ENCODE peak calls at places on chromosomes 6 and 20, in six cellular contexts. One of them, this sample, is unnamed. For H3K4me1, the result is how much of the 10 kb centered on the place peaks cover.

GRCh38 chr6:31559958-31560696 is 12.0 kb upstream of the LTA start:
- ATAC-seq in GM12878: peak
- ATAC-seq in upper lobe of left lung: peak
- ATAC-seq in HepG2: peak
- ATAC-seq in HCT116: peak
- ATAC-seq in K562: peak
- ATAC-seq in this sample: peak

GRCh38 chr6:125002090-125002741 is 40.0 kb downstream of the RNF217 start:
- ATAC-seq in GM12878: no peak
- ATAC-seq in upper lobe of left lung: peak
- ATAC-seq in HepG2: no peak
- ATAC-seq in HCT116: no peak
- ATAC-seq in K562: peak
- ATAC-seq in this sample: no peak

GRCh38 chr6:7542065-7542877 is 800 bp downstream of the DSP start:
- ATAC-seq in GM12878: peak
- ATAC-seq in upper lobe of left lung: peak
- ATAC-seq in HepG2: peak
- ATAC-seq in HCT116: peak
- ATAC-seq in K562: no peak
- ATAC-seq in this sample: peak

GRCh38 chr6:46891396-46891795 is 30.3 kb downstream of the ADGRF5 start:
- ATAC-seq in GM12878: no peak
- ATAC-seq in upper lobe of left lung: no peak
- ATAC-seq in HepG2: no peak
- ATAC-seq in HCT116: no peak
- ATAC-seq in K562: no peak
- ATAC-seq in this sample: no peak

GRCh38 chr6:149136913-149137286 is 180.6 kb upstream of the TAB2 start:
- ATAC-seq in GM12878: no peak
- ATAC-seq in upper lobe of left lung: no peak
- ATAC-seq in HepG2: peak
- ATAC-seq in HCT116: no peak
- ATAC-seq in K562: no peak
- ATAC-seq in this sample: no peak

GRCh38 chr20:53427951-53428350 is 165.7 kb downstream of the ZNF217 start:
- ATAC-seq in GM12878: no peak
- ATAC-seq in upper lobe of left lung: no peak
- ATAC-seq in HepG2: no peak
- ATAC-seq in HCT116: no peak
- ATAC-seq in K562: no peak
- ATAC-seq in this sample: no peak

GRCh38 chr6:136365781-136366354 is 76.2 kb upstream of the BCLAF1 start:
- ATAC-seq in GM12878: peak
- ATAC-seq in upper lobe of left lung: peak
- ATAC-seq in HepG2: no peak
- ATAC-seq in HCT116: no peak
- ATAC-seq in K562: no peak
- ATAC-seq in this sample: peak

GRCh38 chr20:62032606-62033368 is 32.9 kb downstream of the TAF4 start:
- ATAC-seq in GM12878: no peak
- ATAC-seq in upper lobe of left lung: peak
- ATAC-seq in HepG2: peak
- ATAC-seq in HCT116: no peak
- ATAC-seq in K562: peak
- ATAC-seq in this sample: no peak

GRCh38 chr20:44109951-44110361 is 77.0 kb downstream of the JPH2 start:
- ATAC-seq in GM12878: no peak
- ATAC-seq in upper lobe of left lung: no peak
- ATAC-seq in HepG2: peak
- ATAC-seq in HCT116: peak
- ATAC-seq in K562: peak
- ATAC-seq in this sample: no peak

GRCh38 chr6:148144917-148145521 is 197.6 kb upstream of the SASH1 start:
- ATAC-seq in GM12878: peak
- ATAC-seq in upper lobe of left lung: peak
- ATAC-seq in HepG2: peak
- ATAC-seq in HCT116: peak
- ATAC-seq in K562: peak
- ATAC-seq in this sample: no peak

GRCh38 chr6:103047567-103047966 is 1654.1 kb downstream of the GRIK2 start:
- ATAC-seq in GM12878: no peak
- ATAC-seq in upper lobe of left lung: no peak
- ATAC-seq in HepG2: no peak
- ATAC-seq in HCT116: no peak
- ATAC-seq in K562: no peak
- ATAC-seq in this sample: no peak

GRCh38 chr6:16374796-16375195 is 136.4 kb downstream of the GMPR start:
- ATAC-seq in GM12878: peak
- ATAC-seq in upper lobe of left lung: no peak
- ATAC-seq in HepG2: no peak
- ATAC-seq in HCT116: no peak
- ATAC-seq in K562: no peak
- ATAC-seq in this sample: no peak

GRCh38 chr6:79864421-79864820 is 82.9 kb downstream of the ELOVL4 start:
- ATAC-seq in GM12878: no peak
- ATAC-seq in upper lobe of left lung: no peak
- ATAC-seq in HepG2: no peak
- ATAC-seq in HCT116: no peak
- ATAC-seq in K562: no peak
- ATAC-seq in this sample: no peak

GRCh38 chr6:164227952-164228522 is 813.5 kb downstream of the QKI start:
- ATAC-seq in GM12878: no peak
- ATAC-seq in upper lobe of left lung: no peak
- ATAC-seq in HepG2: no peak
- ATAC-seq in HCT116: no peak
- ATAC-seq in K562: no peak
- ATAC-seq in this sample: no peak

GRCh38 chr6:45741437-45742166 is 274.1 kb downstream of the CLIC5 start:
- ATAC-seq in GM12878: peak
- ATAC-seq in upper lobe of left lung: peak
- ATAC-seq in HepG2: no peak
- ATAC-seq in HCT116: no peak
- ATAC-seq in K562: no peak
- ATAC-seq in this sample: peak

GRCh38 chr6:24861934-24862333 is 63.2 kb upstream of the ARMH2 start:
- ATAC-seq in GM12878: peak
- ATAC-seq in upper lobe of left lung: no peak
- ATAC-seq in HepG2: no peak
- ATAC-seq in HCT116: no peak
- ATAC-seq in K562: no peak
- ATAC-seq in this sample: no peak

GRCh38 chr6:144778773-144779531 is 493.8 kb downstream of the UTRN start:
- ATAC-seq in GM12878: peak
- ATAC-seq in upper lobe of left lung: no peak
- ATAC-seq in HepG2: peak
- ATAC-seq in HCT116: peak
- ATAC-seq in K562: peak
- ATAC-seq in this sample: no peak

GRCh38 chr6:43770417-43771209 is 602 bp downstream of the VEGFA start:
- ATAC-seq in GM12878: peak
- ATAC-seq in upper lobe of left lung: peak
- ATAC-seq in HepG2: peak
- ATAC-seq in HCT116: peak
- ATAC-seq in K562: peak
- ATAC-seq in this sample: peak

GRCh38 chr6:167336818-167337217 is 11.9 kb downstream of the TTLL2 start:
- ATAC-seq in GM12878: no peak
- ATAC-seq in upper lobe of left lung: no peak
- ATAC-seq in HepG2: peak
- ATAC-seq in HCT116: no peak
- ATAC-seq in K562: no peak
- ATAC-seq in this sample: no peak

GRCh38 chr6:35061102-35061615 is 80.0 kb downstream of the TCP11 start:
- ATAC-seq in GM12878: no peak
- ATAC-seq in upper lobe of left lung: no peak
- ATAC-seq in HepG2: no peak
- ATAC-seq in HCT116: no peak
- ATAC-seq in K562: peak
- ATAC-seq in this sample: no peak

GRCh38 chr20:50258790-50259483 is 68.3 kb downstream of the CEBPB start:
- ATAC-seq in GM12878: no peak
- ATAC-seq in upper lobe of left lung: no peak
- ATAC-seq in HepG2: peak
- ATAC-seq in HCT116: no peak
- ATAC-seq in K562: no peak
- ATAC-seq in this sample: no peak

GRCh38 chr20:47358672-47359532 is 2.4 kb upstream of the ZMYND8 start:
- ATAC-seq in GM12878: no peak
- ATAC-seq in upper lobe of left lung: peak
- ATAC-seq in HepG2: peak
- ATAC-seq in HCT116: peak
- ATAC-seq in K562: peak
- ATAC-seq in this sample: peak

GRCh38 chr20:32027653-32028052 is 17.4 kb downstream of the CCM2L start:
- ATAC-seq in GM12878: no peak
- ATAC-seq in upper lobe of left lung: no peak
- ATAC-seq in HepG2: no peak
- ATAC-seq in HCT116: no peak
- ATAC-seq in K562: no peak
- ATAC-seq in this sample: no peak

GRCh38 chr6:107057679-107058078 is 29.7 kb downstream of the MTRES1 start:
- ATAC-seq in GM12878: no peak
- ATAC-seq in upper lobe of left lung: no peak
- ATAC-seq in HepG2: peak
- ATAC-seq in HCT116: no peak
- ATAC-seq in K562: no peak
- ATAC-seq in this sample: no peak
- TF ChIP-seq POLR2AphosphoS5 in GM12878: no peak
- TF ChIP-seq POLR2AphosphoS5 in upper lobe of left lung: no peak
- TF ChIP-seq POLR2AphosphoS5 in HepG2: no peak
- TF ChIP-seq POLR2AphosphoS5 in HCT116: no peak
- TF ChIP-seq POLR2AphosphoS5 in K562: no peak
- TF ChIP-seq POLR2AphosphoS5 in this sample: no peak

GRCh38 chr6:6412221-6412620 is 91.8 kb upstream of the F13A1 start:
- ATAC-seq in GM12878: no peak
- ATAC-seq in upper lobe of left lung: no peak
- ATAC-seq in HepG2: no peak
- ATAC-seq in HCT116: no peak
- ATAC-seq in K562: no peak
- ATAC-seq in this sample: no peak
- H3K4me1 ChIP-seq in GM12878: under half
- H3K4me1 ChIP-seq in upper lobe of left lung: under half
- H3K4me1 ChIP-seq in HepG2: under half
- H3K4me1 ChIP-seq in HCT116: under half
- H3K4me1 ChIP-seq in K562: under half
- H3K4me1 ChIP-seq in this sample: under half

GRCh38 chr20:11170025-11170424 is 496.2 kb upstream of the JAG1 start:
- ATAC-seq in GM12878: no peak
- ATAC-seq in upper lobe of left lung: no peak
- ATAC-seq in HepG2: no peak
- ATAC-seq in HCT116: no peak
- ATAC-seq in K562: no peak
- ATAC-seq in this sample: no peak
- TF ChIP-seq POLR2A in GM12878: no peak
- TF ChIP-seq POLR2A in upper lobe of left lung: no peak
- TF ChIP-seq POLR2A in HepG2: no peak
- TF ChIP-seq POLR2A in HCT116: no peak
- TF ChIP-seq POLR2A in K562: no peak
- TF ChIP-seq POLR2A in this sample: no peak

GRCh38 chr6:21230536-21230935 is 363.0 kb upstream of the SOX4 start:
- ATAC-seq in GM12878: no peak
- ATAC-seq in upper lobe of left lung: no peak
- ATAC-seq in HepG2: no peak
- ATAC-seq in HCT116: no peak
- ATAC-seq in K562: no peak
- ATAC-seq in this sample: no peak

GRCh38 chr6:21228411-21228810 is 365.1 kb upstream of the SOX4 start:
- ATAC-seq in GM12878: no peak
- ATAC-seq in upper lobe of left lung: no peak
- ATAC-seq in HepG2: no peak
- ATAC-seq in HCT116: no peak
- ATAC-seq in K562: no peak
- ATAC-seq in this sample: no peak

GRCh38 chr6:21227486-21227885 is 366.1 kb upstream of the SOX4 start:
- ATAC-seq in GM12878: no peak
- ATAC-seq in upper lobe of left lung: no peak
- ATAC-seq in HepG2: no peak
- ATAC-seq in HCT116: peak
- ATAC-seq in K562: no peak
- ATAC-seq in this sample: no peak

GRCh38 chr6:21229061-21229460 is 364.5 kb upstream of the SOX4 start:
- ATAC-seq in GM12878: no peak
- ATAC-seq in upper lobe of left lung: no peak
- ATAC-seq in HepG2: no peak
- ATAC-seq in HCT116: no peak
- ATAC-seq in K562: no peak
- ATAC-seq in this sample: no peak
- TF ChIP-seq POLR2AphosphoS5 in GM12878: no peak
- TF ChIP-seq POLR2AphosphoS5 in upper lobe of left lung: no peak
- TF ChIP-seq POLR2AphosphoS5 in HepG2: no peak
- TF ChIP-seq POLR2AphosphoS5 in HCT116: no peak
- TF ChIP-seq POLR2AphosphoS5 in K562: no peak
- TF ChIP-seq POLR2AphosphoS5 in this sample: no peak

DNA sequence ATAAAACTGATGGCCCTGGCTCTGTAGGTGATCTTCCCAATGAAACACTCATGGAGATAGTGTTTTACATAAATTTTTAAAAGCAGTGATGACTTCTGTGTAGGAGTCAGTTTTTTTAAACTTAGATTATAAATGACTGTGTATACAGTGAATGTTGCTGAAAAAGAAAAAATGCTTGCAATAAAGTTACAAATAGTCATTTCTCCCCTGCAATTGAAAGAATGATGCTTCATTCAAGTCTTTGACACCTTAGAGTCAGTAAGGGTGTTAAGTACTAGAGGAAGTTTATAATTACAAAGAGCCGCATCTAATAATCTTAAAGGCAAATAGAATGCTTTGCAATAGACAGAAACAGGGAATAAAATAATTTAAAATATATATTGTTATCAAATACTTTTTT is 27.6 kb downstream of the ZNF292 start:
- ATAC-seq in GM12878: peak
- ATAC-seq in upper lobe of left lung: no peak
- ATAC-seq in HepG2: no peak
- ATAC-seq in HCT116: no peak
- ATAC-seq in K562: no peak
- ATAC-seq in this sample: no peak
- H3K4me1 ChIP-seq in GM12878: under half
- H3K4me1 ChIP-seq in upper lobe of left lung: under half
- H3K4me1 ChIP-seq in HepG2: under half
- H3K4me1 ChIP-seq in HCT116: under half
- H3K4me1 ChIP-seq in K562: under half
- H3K4me1 ChIP-seq in this sample: under half

This sample was measured in gastroesophageal sphincter.